ENCODE peak calls at places on chromosome 10, in four cellular contexts. One of them, this sample, is unnamed.

GRCh38 chr10:72025832-72026231 is 61.6 kb downstream of the CHST3 start:
- DNase-seq in breast epithelium: no peak
- DNase-seq in left kidney: no peak
- DNase-seq in stimulated activated CD4-positive, alpha-beta T cell treated with anti-CD3 and anti-CD28 coated beads, Interleukin-12 subunit alpha, Interleukin-12 subunit beta, amount 100 ng/mL, for 4 hours: no peak
- DNase-seq in this sample: no peak

GRCh38 chr10:6755891-6756460 is 175.9 kb upstream of the PRKCQ start:
- DNase-seq in breast epithelium: no peak
- DNase-seq in left kidney: no peak
- DNase-seq in stimulated activated CD4-positive, alpha-beta T cell treated with anti-CD3 and anti-CD28 coated beads, Interleukin-12 subunit alpha, Interleukin-12 subunit beta, amount 100 ng/mL, for 4 hours: no peak
- DNase-seq in this sample: no peak

GRCh38 chr10:77482072-77482471 is 155.5 kb downstream of the KCNMA1 start:
- DNase-seq in breast epithelium: no peak
- DNase-seq in left kidney: no peak
- DNase-seq in stimulated activated CD4-positive, alpha-beta T cell treated with anti-CD3 and anti-CD28 coated beads, Interleukin-12 subunit alpha, Interleukin-12 subunit beta, amount 100 ng/mL, for 4 hours: no peak
- DNase-seq in this sample: no peak

GRCh38 chr10:30002438-30003266 is 56.7 kb downstream of the JCAD start:
- DNase-seq in breast epithelium: peak; percentile 79
- DNase-seq in left kidney: peak; percentile 90
- DNase-seq in stimulated activated CD4-positive, alpha-beta T cell treated with anti-CD3 and anti-CD28 coated beads, Interleukin-12 subunit alpha, Interleukin-12 subunit beta, amount 100 ng/mL, for 4 hours: peak; percentile 43
- DNase-seq in this sample: peak; percentile 37

GRCh38 chr10:1870491-1870890 is 133.2 kb upstream of the ADARB2 start:
- DNase-seq in breast epithelium: no peak
- DNase-seq in left kidney: no peak
- DNase-seq in stimulated activated CD4-positive, alpha-beta T cell treated with anti-CD3 and anti-CD28 coated beads, Interleukin-12 subunit alpha, Interleukin-12 subunit beta, amount 100 ng/mL, for 4 hours: no peak
- DNase-seq in this sample: no peak

GRCh38 chr10:74922921-74923320 is 96.5 kb downstream of the KAT6B start:
- DNase-seq in breast epithelium: no peak
- DNase-seq in left kidney: no peak
- DNase-seq in stimulated activated CD4-positive, alpha-beta T cell treated with anti-CD3 and anti-CD28 coated beads, Interleukin-12 subunit alpha, Interleukin-12 subunit beta, amount 100 ng/mL, for 4 hours: no peak
- DNase-seq in this sample: no peak

GRCh38 chr10:121413951-121414350 is 184.3 kb downstream of the FGFR2 start:
- DNase-seq in breast epithelium: no peak
- DNase-seq in left kidney: no peak
- DNase-seq in stimulated activated CD4-positive, alpha-beta T cell treated with anti-CD3 and anti-CD28 coated beads, Interleukin-12 subunit alpha, Interleukin-12 subunit beta, amount 100 ng/mL, for 4 hours: no peak
- DNase-seq in this sample: no peak

GRCh38 chr10:60403168-60403873 is 13.6 kb upstream of the ANK3 start:
- DNase-seq in breast epithelium: no peak
- DNase-seq in left kidney: no peak
- DNase-seq in stimulated activated CD4-positive, alpha-beta T cell treated with anti-CD3 and anti-CD28 coated beads, Interleukin-12 subunit alpha, Interleukin-12 subunit beta, amount 100 ng/mL, for 4 hours: no peak
- DNase-seq in this sample: no peak

GRCh38 chr10:113060221-113061053 is 110.4 kb downstream of the TCF7L2 start:
- DNase-seq in breast epithelium: no peak
- DNase-seq in left kidney: peak; percentile 27
- DNase-seq in stimulated activated CD4-positive, alpha-beta T cell treated with anti-CD3 and anti-CD28 coated beads, Interleukin-12 subunit alpha, Interleukin-12 subunit beta, amount 100 ng/mL, for 4 hours: no peak
- DNase-seq in this sample: no peak

GRCh38 chr10:9069136-9069535 is 1014.6 kb downstream of the GATA3 start:
- DNase-seq in breast epithelium: no peak
- DNase-seq in left kidney: no peak
- DNase-seq in stimulated activated CD4-positive, alpha-beta T cell treated with anti-CD3 and anti-CD28 coated beads, Interleukin-12 subunit alpha, Interleukin-12 subunit beta, amount 100 ng/mL, for 4 hours: no peak
- DNase-seq in this sample: no peak

GRCh38 chr10:10911035-10911434 is 106.6 kb upstream of the CELF2 start:
- DNase-seq in breast epithelium: no peak
- DNase-seq in left kidney: no peak
- DNase-seq in stimulated activated CD4-positive, alpha-beta T cell treated with anti-CD3 and anti-CD28 coated beads, Interleukin-12 subunit alpha, Interleukin-12 subunit beta, amount 100 ng/mL, for 4 hours: no peak
- DNase-seq in this sample: no peak

GRCh38 chr10:95566121-95566520 is 5.0 kb upstream of the SORBS1 start:
- DNase-seq in breast epithelium: no peak
- DNase-seq in left kidney: no peak
- DNase-seq in stimulated activated CD4-positive, alpha-beta T cell treated with anti-CD3 and anti-CD28 coated beads, Interleukin-12 subunit alpha, Interleukin-12 subunit beta, amount 100 ng/mL, for 4 hours: no peak
- DNase-seq in this sample: no peak

GRCh38 chr10:96919785-96920425 is 87.8 kb downstream of the LCOR start:
- DNase-seq in breast epithelium: no peak
- DNase-seq in left kidney: no peak
- DNase-seq in stimulated activated CD4-positive, alpha-beta T cell treated with anti-CD3 and anti-CD28 coated beads, Interleukin-12 subunit alpha, Interleukin-12 subunit beta, amount 100 ng/mL, for 4 hours: no peak
- DNase-seq in this sample: no peak

GRCh38 chr10:14952851-14953451 is 945 bp downstream of the DCLRE1C start:
- DNase-seq in breast epithelium: no peak
- DNase-seq in left kidney: peak; percentile 30
- DNase-seq in stimulated activated CD4-positive, alpha-beta T cell treated with anti-CD3 and anti-CD28 coated beads, Interleukin-12 subunit alpha, Interleukin-12 subunit beta, amount 100 ng/mL, for 4 hours: no peak
- DNase-seq in this sample: no peak

GRCh38 chr10:100529473-100530298 is at the start of gene NDUFB8:
- DNase-seq in breast epithelium: peak; percentile 83
- DNase-seq in left kidney: peak; percentile 98
- DNase-seq in stimulated activated CD4-positive, alpha-beta T cell treated with anti-CD3 and anti-CD28 coated beads, Interleukin-12 subunit alpha, Interleukin-12 subunit beta, amount 100 ng/mL, for 4 hours: peak; percentile 83
- DNase-seq in this sample: peak; percentile 83

GRCh38 chr10:14564268-14564744 is 210.4 kb downstream of the FAM107B start:
- DNase-seq in breast epithelium: no peak
- DNase-seq in left kidney: no peak
- DNase-seq in stimulated activated CD4-positive, alpha-beta T cell treated with anti-CD3 and anti-CD28 coated beads, Interleukin-12 subunit alpha, Interleukin-12 subunit beta, amount 100 ng/mL, for 4 hours: no peak
- DNase-seq in this sample: no peak

GRCh38 chr10:73998623-73999622 is 1.0 kb downstream of the VCL start:
- DNase-seq in breast epithelium: peak; percentile 80
- DNase-seq in left kidney: peak; percentile 94
- DNase-seq in stimulated activated CD4-positive, alpha-beta T cell treated with anti-CD3 and anti-CD28 coated beads, Interleukin-12 subunit alpha, Interleukin-12 subunit beta, amount 100 ng/mL, for 4 hours: peak; percentile 7
- DNase-seq in this sample: peak; percentile 57

GRCh38 chr10:132572545-132572937 is 35.0 kb downstream of the INPP5A start:
- DNase-seq in breast epithelium: no peak
- DNase-seq in left kidney: peak; percentile 54
- DNase-seq in stimulated activated CD4-positive, alpha-beta T cell treated with anti-CD3 and anti-CD28 coated beads, Interleukin-12 subunit alpha, Interleukin-12 subunit beta, amount 100 ng/mL, for 4 hours: no peak
- DNase-seq in this sample: no peak

GRCh38 chr10:90917231-90917967 is 3.5 kb downstream of the ANKRD1 start:
- DNase-seq in breast epithelium: no peak
- DNase-seq in left kidney: no peak
- DNase-seq in stimulated activated CD4-positive, alpha-beta T cell treated with anti-CD3 and anti-CD28 coated beads, Interleukin-12 subunit alpha, Interleukin-12 subunit beta, amount 100 ng/mL, for 4 hours: no peak
- DNase-seq in this sample: no peak

GRCh38 chr10:102537948-102538347 is 34.2 kb downstream of the SUFU start:
- DNase-seq in breast epithelium: no peak
- DNase-seq in left kidney: no peak
- DNase-seq in stimulated activated CD4-positive, alpha-beta T cell treated with anti-CD3 and anti-CD28 coated beads, Interleukin-12 subunit alpha, Interleukin-12 subunit beta, amount 100 ng/mL, for 4 hours: no peak
- DNase-seq in this sample: no peak

GRCh38 chr10:77643795-77644468 is 6.3 kb upstream of the KCNMA1 start:
- DNase-seq in breast epithelium: no peak
- DNase-seq in left kidney: peak; percentile 79
- DNase-seq in stimulated activated CD4-positive, alpha-beta T cell treated with anti-CD3 and anti-CD28 coated beads, Interleukin-12 subunit alpha, Interleukin-12 subunit beta, amount 100 ng/mL, for 4 hours: no peak
- DNase-seq in this sample: no peak

GRCh38 chr10:96618648-96619047 is 31.8 kb upstream of the TM9SF3 start:
- DNase-seq in breast epithelium: no peak
- DNase-seq in left kidney: peak; percentile 10
- DNase-seq in stimulated activated CD4-positive, alpha-beta T cell treated with anti-CD3 and anti-CD28 coated beads, Interleukin-12 subunit alpha, Interleukin-12 subunit beta, amount 100 ng/mL, for 4 hours: no peak
- DNase-seq in this sample: no peak

GRCh38 chr10:26432938-26433337 is 5.2 kb upstream of the APBB1IP start:
- DNase-seq in breast epithelium: no peak
- DNase-seq in left kidney: no peak
- DNase-seq in stimulated activated CD4-positive, alpha-beta T cell treated with anti-CD3 and anti-CD28 coated beads, Interleukin-12 subunit alpha, Interleukin-12 subunit beta, amount 100 ng/mL, for 4 hours: no peak
- DNase-seq in this sample: no peak

GRCh38 chr10:48493083-48493871 is 111.6 kb downstream of the ARHGAP22 start:
- DNase-seq in breast epithelium: no peak
- DNase-seq in left kidney: no peak
- DNase-seq in stimulated activated CD4-positive, alpha-beta T cell treated with anti-CD3 and anti-CD28 coated beads, Interleukin-12 subunit alpha, Interleukin-12 subunit beta, amount 100 ng/mL, for 4 hours: no peak
- DNase-seq in this sample: no peak

GRCh38 chr10:109977382-109977806 is 30.4 kb upstream of the ADD3 start:
- DNase-seq in breast epithelium: no peak
- DNase-seq in left kidney: peak; percentile 62
- DNase-seq in stimulated activated CD4-positive, alpha-beta T cell treated with anti-CD3 and anti-CD28 coated beads, Interleukin-12 subunit alpha, Interleukin-12 subunit beta, amount 100 ng/mL, for 4 hours: no peak
- DNase-seq in this sample: peak; percentile 45

GRCh38 chr10:109969907-109970306 is 37.9 kb upstream of the ADD3 start:
- DNase-seq in breast epithelium: no peak
- DNase-seq in left kidney: no peak
- DNase-seq in stimulated activated CD4-positive, alpha-beta T cell treated with anti-CD3 and anti-CD28 coated beads, Interleukin-12 subunit alpha, Interleukin-12 subunit beta, amount 100 ng/mL, for 4 hours: no peak
- DNase-seq in this sample: no peak

GRCh38 chr10:102408081-102408727 is 10.4 kb downstream of the PSD start:
- DNase-seq in breast epithelium: no peak
- DNase-seq in left kidney: no peak
- DNase-seq in stimulated activated CD4-positive, alpha-beta T cell treated with anti-CD3 and anti-CD28 coated beads, Interleukin-12 subunit alpha, Interleukin-12 subunit beta, amount 100 ng/mL, for 4 hours: no peak
- DNase-seq in this sample: no peak

GRCh38 chr10:36455481-36456119 is 669.8 kb upstream of the ANKRD30A start:
- DNase-seq in breast epithelium: no peak
- DNase-seq in left kidney: no peak
- DNase-seq in stimulated activated CD4-positive, alpha-beta T cell treated with anti-CD3 and anti-CD28 coated beads, Interleukin-12 subunit alpha, Interleukin-12 subunit beta, amount 100 ng/mL, for 4 hours: no peak
- DNase-seq in this sample: no peak

GRCh38 chr10:61188691-61189090 is 244.7 kb upstream of the RHOBTB1 start:
- DNase-seq in breast epithelium: no peak
- DNase-seq in left kidney: peak; percentile 34
- DNase-seq in stimulated activated CD4-positive, alpha-beta T cell treated with anti-CD3 and anti-CD28 coated beads, Interleukin-12 subunit alpha, Interleukin-12 subunit beta, amount 100 ng/mL, for 4 hours: no peak
- DNase-seq in this sample: no peak

GRCh38 chr10:74051729-74052342 is 53.9 kb downstream of the VCL start:
- DNase-seq in breast epithelium: no peak
- DNase-seq in left kidney: peak; percentile 17
- DNase-seq in stimulated activated CD4-positive, alpha-beta T cell treated with anti-CD3 and anti-CD28 coated beads, Interleukin-12 subunit alpha, Interleukin-12 subunit beta, amount 100 ng/mL, for 4 hours: no peak
- DNase-seq in this sample: no peak

GRCh38 chr10:132065491-132066105 is at the start of gene JAKMIP3:
- DNase-seq in breast epithelium: peak; percentile 36
- DNase-seq in left kidney: peak; percentile 81
- DNase-seq in stimulated activated CD4-positive, alpha-beta T cell treated with anti-CD3 and anti-CD28 coated beads, Interleukin-12 subunit alpha, Interleukin-12 subunit beta, amount 100 ng/mL, for 4 hours: no peak
- DNase-seq in this sample: no peak

GRCh38 chr10:24887855-24888231 is 64.6 kb downstream of the PRTFDC1 start:
- DNase-seq in breast epithelium: no peak
- DNase-seq in left kidney: no peak
- DNase-seq in stimulated activated CD4-positive, alpha-beta T cell treated with anti-CD3 and anti-CD28 coated beads, Interleukin-12 subunit alpha, Interleukin-12 subunit beta, amount 100 ng/mL, for 4 hours: no peak
- DNase-seq in this sample: no peak

GRCh38 chr10:102384053-102384452 is 11.5 kb upstream of the NFKB2 start:
- DNase-seq in breast epithelium: no peak
- DNase-seq in left kidney: peak; percentile 14
- DNase-seq in stimulated activated CD4-positive, alpha-beta T cell treated with anti-CD3 and anti-CD28 coated beads, Interleukin-12 subunit alpha, Interleukin-12 subunit beta, amount 100 ng/mL, for 4 hours: no peak
- DNase-seq in this sample: no peak

GRCh38 chr10:126439947-126440346 is 51.7 kb upstream of the ADAM12 start:
- DNase-seq in breast epithelium: no peak
- DNase-seq in left kidney: no peak
- DNase-seq in stimulated activated CD4-positive, alpha-beta T cell treated with anti-CD3 and anti-CD28 coated beads, Interleukin-12 subunit alpha, Interleukin-12 subunit beta, amount 100 ng/mL, for 4 hours: no peak
- DNase-seq in this sample: no peak

GRCh38 chr10:113187066-113187777 is 237.2 kb downstream of the TCF7L2 start:
- DNase-seq in breast epithelium: no peak
- DNase-seq in left kidney: peak; percentile 57
- DNase-seq in stimulated activated CD4-positive, alpha-beta T cell treated with anti-CD3 and anti-CD28 coated beads, Interleukin-12 subunit alpha, Interleukin-12 subunit beta, amount 100 ng/mL, for 4 hours: no peak
- DNase-seq in this sample: no peak

GRCh38 chr10:120076966-120077706 is 184.6 kb downstream of the SEC23IP start:
- DNase-seq in breast epithelium: no peak
- DNase-seq in left kidney: no peak
- DNase-seq in stimulated activated CD4-positive, alpha-beta T cell treated with anti-CD3 and anti-CD28 coated beads, Interleukin-12 subunit alpha, Interleukin-12 subunit beta, amount 100 ng/mL, for 4 hours: no peak
- DNase-seq in this sample: no peak

GRCh38 chr10:133000648-133001047 is 58.3 kb upstream of the CFAP46 start:
- DNase-seq in breast epithelium: no peak
- DNase-seq in left kidney: no peak
- DNase-seq in stimulated activated CD4-positive, alpha-beta T cell treated with anti-CD3 and anti-CD28 coated beads, Interleukin-12 subunit alpha, Interleukin-12 subunit beta, amount 100 ng/mL, for 4 hours: no peak
- DNase-seq in this sample: no peak